ENCODE peak calls at places on chromosomes 2 and 18, in eight cellular contexts. O is activated T-cell treated with anti-CD3 and anti-CD28 coated beads for 1 hour, I is NCI-H2171 treated with DMSO at 0.1 percent for 48 hours, L is GM04504, A is AG20443, C is GDM1, U is mesothelial cell of epicardium, G is posterior cingulate gyrus. F is an unnamed sample.

GRCh38 chr2:54471221-54471711 is 15.1 kb downstream of the SPTBN1 start:
- DNase-seq in C (no peak), L (no peak), G (no peak), A (peak), O (no peak), I (peak), U (peak), F (no peak)

GRCh38 chr2:161245671-161246070 is 62.6 kb upstream of the PSMD14 start:
- DNase-seq in A (no peak), L (no peak), U (no peak), C (no peak), O (no peak), I (no peak), G (no peak), F (no peak)

GRCh38 chr2:195756218-195756941 is 99.4 kb downstream of the SLC39A10 start:
- DNase-seq in G (no peak), A (no peak), I (no peak), L (no peak), U (no peak), C (no peak), O (no peak), F (no peak)

GRCh38 chr2:214246417-214246816 is 164.4 kb upstream of the VWC2L start:
- DNase-seq in I (no peak), C (no peak), O (no peak), G (no peak), U (no peak), A (no peak), L (no peak), F (no peak)

GRCh38 chr2:159089543-159089942 is 121.1 kb downstream of the TANC1 start:
- DNase-seq in I (no peak), A (no peak), O (no peak), L (no peak), C (no peak), G (no peak), U (no peak), F (no peak)

GRCh38 chr2:31337860-31338259 is 76.7 kb downstream of the XDH start:
- DNase-seq in L (peak), O (no peak), G (no peak), A (peak), I (no peak), C (no peak), U (no peak), F (peak)

GRCh38 chr18:70461323-70462077 is 172.7 kb downstream of the SOCS6 start:
- DNase-seq in A (no peak), U (no peak), G (no peak), I (no peak), C (no peak), L (no peak), O (no peak), F (no peak)

GRCh38 chr18:22207022-22207758 is 37.8 kb downstream of the GATA6 start:
- DNase-seq in G (no peak), U (no peak), O (no peak), C (no peak), A (peak), L (no peak), I (no peak), F (no peak)

GRCh38 chr2:96977631-96978195 is 8.7 kb downstream of the FAM178B start:
- DNase-seq in C (no peak), L (no peak), A (peak), O (no peak), U (no peak), I (no peak), G (no peak), F (no peak)

F was measured in amniotic stem cell.